ENCODE peak calls at places on chromosome 15, in five cellular contexts. A is suprapubic skin; B is effector memory CD4-positive, alpha-beta T cell; Z is CD8-positive, alpha-beta memory T cell; M is CD4-positive, alpha-beta memory T cell. G is an unnamed sample.

GRCh38 chr15:48965972-48966371 is 2.3 kb upstream of the SHC4 start:
- DNase-seq in A (no peak), M (no peak), Z (no peak), B (no peak), G (no peak)

GRCh38 chr15:27538325-27538724 is 560.8 kb downstream of the OCA2 start:
- DNase-seq in A (no peak), B (no peak), Z (no peak), M (no peak), G (no peak)

GRCh38 chr15:77541421-77542181 is 91.1 kb downstream of the LINGO1 start:
- DNase-seq in M (no peak), A (no peak), B (no peak), Z (no peak), G (no peak)

GRCh38 chr15:27358751-27359434 is 387.9 kb downstream of the GABRG3 start:
- DNase-seq in M (no peak), Z (no peak), A (no peak), B (no peak), G (no peak)

GRCh38 chr15:70269991-70270751 is 172.5 kb upstream of the TLE3 start:
- DNase-seq in M (no peak), B (no peak), Z (no peak), A (no peak), G (no peak)

GRCh38 chr15:39084683-39085530 is 496.0 kb upstream of the THBS1 start:
- DNase-seq in Z (no peak), B (no peak), A (no peak), M (no peak), G (peak; percentile 49)

GRCh38 chr15:41256577-41257038 is 25.5 kb downstream of the CHP1 start:
- DNase-seq in Z (no peak), B (no peak), M (no peak), A (no peak), G (no peak)

GRCh38 chr15:66739287-66739686 is 37.3 kb downstream of the SMAD6 start:
- DNase-seq in A (no peak), B (no peak), M (no peak), Z (no peak), G (no peak)

GRCh38 chr15:42511010-42511396 is 15.6 kb downstream of the SNAP23 start:
- DNase-seq in M (no peak), B (no peak), Z (no peak), A (no peak), G (no peak)

GRCh38 chr15:80507638-80508316 is 103.6 kb downstream of the ARNT2 start:
- DNase-seq in Z (no peak), A (no peak), B (no peak), M (no peak), G (peak; percentile 82)

GRCh38 chr15:43912991-43913927 is 86.5 kb downstream of the WDR76 start:
- DNase-seq in Z (no peak), B (no peak), M (no peak), A (no peak), G (peak; percentile 90)

GRCh38 chr15:69610858-69611257 is 158.2 kb downstream of the RPLP1 start:
- DNase-seq in M (no peak), Z (no peak), B (no peak), A (peak; percentile 30), G (no peak)

GRCh38 chr15:76274226-76274625 is 37.0 kb downstream of the ETFA start:
- DNase-seq in M (no peak), A (no peak), B (no peak), Z (no peak), G (no peak)

GRCh38 chr15:42273900-42274692 is 863 bp upstream of the TMEM87A start:
- DNase-seq in B (peak; percentile 14), M (peak; percentile 72), Z (peak; percentile 39), A (peak; percentile 84), G (no peak)

GRCh38 chr15:86076468-86076867 is 3.2 kb upstream of the AGBL1 start:
- DNase-seq in A (no peak), B (no peak), Z (no peak), M (no peak), G (no peak)

GRCh38 chr15:66802087-66803001 is 100.3 kb downstream of the SMAD6 start:
- DNase-seq in A (peak; percentile 66), M (no peak), Z (no peak), B (no peak), G (no peak)

GRCh38 chr15:45581919-45582318 is 5.3 kb upstream of the BLOC1S6 start:
- DNase-seq in A (no peak), Z (no peak), B (no peak), M (no peak), G (no peak)

GRCh38 chr15:41332788-41333527 is at the start of gene NUSAP1:
- DNase-seq in B (no peak), A (no peak), Z (no peak), M (peak; percentile 46), G (no peak)

GRCh38 chr15:98953950-98954349 is 53.6 kb downstream of the PGPEP1L start:
- DNase-seq in Z (no peak), B (no peak), M (no peak), A (no peak), G (no peak)

GRCh38 chr15:74569731-74570070 is 28.7 kb downstream of the ARID3B start:
- DNase-seq in B (no peak), A (no peak), M (no peak), Z (no peak), G (no peak)
- H3K4me3 ChIP-seq in B (no peak overlapping the region), A (no peak overlapping the region), M (no peak overlapping the region), Z (no peak overlapping the region), G (no peak overlapping the region)

DNA sequence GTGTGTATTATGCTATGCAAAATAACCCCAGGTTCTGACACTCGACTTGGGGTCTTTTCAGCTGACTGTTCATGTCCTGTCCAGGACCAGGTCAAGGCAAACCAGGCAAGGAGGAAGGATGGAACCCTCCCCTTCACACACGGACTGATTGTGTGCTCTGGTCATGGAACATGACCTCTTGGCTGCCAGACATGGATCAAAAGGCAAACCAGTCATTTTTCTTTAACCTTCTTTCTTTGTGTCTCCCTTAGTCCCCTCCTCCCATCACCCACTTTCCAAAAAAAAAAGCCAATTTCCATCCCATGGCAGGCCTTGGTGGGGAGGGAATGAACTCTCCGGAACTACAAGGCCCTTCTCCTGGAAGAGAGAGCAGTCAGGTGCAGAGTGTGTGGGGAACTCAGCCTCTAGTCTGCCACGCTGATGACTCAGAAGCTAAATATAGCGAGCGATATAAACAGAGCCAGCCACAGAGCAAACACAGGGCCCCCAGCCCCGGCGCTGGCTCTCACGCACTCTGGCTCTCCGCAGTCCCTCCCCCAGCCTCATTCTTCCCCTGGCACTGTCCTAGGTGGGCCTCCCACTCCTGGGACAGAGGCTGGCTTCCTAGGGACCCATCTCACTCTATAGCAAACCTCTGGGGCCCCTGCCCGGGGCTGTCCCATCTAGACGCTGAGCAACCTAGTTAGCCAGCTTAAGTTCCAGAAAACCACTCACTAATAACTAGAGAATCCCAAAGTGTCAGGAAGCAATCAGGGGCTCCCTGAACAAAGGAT is 10.0 kb downstream of the BMF start:
- DNase-seq in M (peak; percentile 20), B (no peak), Z (peak; percentile 51), A (peak; percentile 72), G (peak; percentile 93)
- H3K4me3 ChIP-seq in M (no peak overlapping the region), B (no peak overlapping the region), Z (peak overlapping the region; percentile 42), A (no peak overlapping the region), G (no peak overlapping the region)

GRCh38 chr15:75043509-75044257 is 20.3 kb downstream of the PPCDC start:
- DNase-seq in M (no peak), B (no peak), A (peak; percentile 96), Z (no peak), G (peak; percentile 98)

GRCh38 chr15:75042730-75043508 is 19.5 kb downstream of the PPCDC start:
- DNase-seq in B (peak; percentile 25), Z (peak; percentile 42), A (peak; percentile 80), M (peak; percentile 37), G (no peak)

GRCh38 chr15:75048394-75048793 is 25.0 kb downstream of the PPCDC start:
- DNase-seq in Z (no peak), B (no peak), A (no peak), M (no peak), G (no peak)

GRCh38 chr15:75044258-75044878 is 21.0 kb downstream of the PPCDC start:
- DNase-seq in M (no peak), Z (no peak), B (no peak), A (no peak), G (no peak)

GRCh38 chr15:75045332-75046015 is 22.1 kb downstream of the PPCDC start:
- DNase-seq in B (no peak), A (no peak), Z (no peak), M (peak; percentile 21), G (no peak)
- H3K4me3 ChIP-seq in B (no peak overlapping the region), A (no peak overlapping the region), Z (no peak overlapping the region), M (no peak overlapping the region), G (no peak overlapping the region)

GRCh38 chr15:31482122-31482922 is 155.7 kb downstream of the KLF13 start:
- DNase-seq in A (peak; percentile 63), B (no peak), M (no peak), Z (no peak), G (no peak)
- H3K4me3 ChIP-seq in A (peak overlapping the region; percentile 56), B (peak overlapping the region; percentile 33), M (no peak overlapping the region), Z (peak overlapping the region; percentile 49), G (no peak overlapping the region)

GRCh38 chr15:92395176-92395521 is 1.5 kb downstream of the ST8SIA2 start:
- DNase-seq in A (no peak), B (no peak), Z (no peak), M (no peak), G (no peak)
- H3K4me3 ChIP-seq in A (peak overlapping the region; percentile 45), B (no peak overlapping the region), Z (no peak overlapping the region), M (no peak overlapping the region), G (no peak overlapping the region)